ENCODE peak calls at places on chromosome 13, in six cellular contexts. A is sigmoid colon, Q is cardiac muscle cell, P is fibroblast of mammary gland, R is fibroblast of lung, G is ovary. V is an unnamed sample.

GRCh38 chr13:79648191-79648590 is 167.2 kb downstream of the NDFIP2 start:
- DNase-seq in A (no peak), Q (no peak), P (no peak), R (no peak), G (no peak), V (no peak)

GRCh38 chr13:113184568-113185440 is 23.7 kb downstream of the PCID2 start:
- DNase-seq in A (no peak), Q (no peak), P (no peak), R (no peak), G (no peak), V (no peak)

GRCh38 chr13:23871616-23872220 is 17.5 kb downstream of the MIPEP start:
- DNase-seq in A (no peak), Q (peak; percentile 55), P (peak; percentile 61), R (peak; percentile 40), G (no peak), V (peak; percentile 36)

GRCh38 chr13:96080676-96081075 is 9.2 kb upstream of the HS6ST3 start:
- DNase-seq in A (no peak), Q (no peak), P (no peak), R (no peak), G (no peak), V (no peak)

GRCh38 chr13:44373601-44374347 is at the start of gene SERP2:
- DNase-seq in A (peak; percentile 76), Q (peak; percentile 50), P (peak; percentile 32), R (peak; percentile 34), G (peak; percentile 51), V (no peak)

GRCh38 chr13:44373247-44373600 is 400 bp upstream of the SERP2 start:
- DNase-seq in A (no peak), Q (no peak), P (no peak), R (no peak), G (no peak), V (no peak)

GRCh38 chr13:99778500-99778899 is 193.1 kb downstream of the ZIC5 start:
- DNase-seq in A (no peak), Q (no peak), P (no peak), R (no peak), G (no peak), V (no peak)

GRCh38 chr13:50845211-50845610 is 1.7 kb upstream of the DLEU7 start:
- DNase-seq in A (no peak), Q (peak; percentile 20), P (peak; percentile 7), R (peak; percentile 36), G (no peak), V (peak; percentile 3)

GRCh38 chr13:60448907-60449510 is 52.0 kb downstream of the TDRD3 start:
- DNase-seq in A (no peak), Q (peak; percentile 74), P (peak; percentile 72), R (peak; percentile 44), G (no peak), V (peak; percentile 61)

GRCh38 chr13:94617389-94618000 is 15.8 kb downstream of the GPR180 start:
- DNase-seq in A (no peak), Q (peak; percentile 37), P (peak; percentile 34), R (no peak), G (no peak), V (no peak)

GRCh38 chr13:61414686-61415664 is 674 bp downstream of the PCDH20 start:
- DNase-seq in A (peak; percentile 61), Q (peak; percentile 17), P (no peak), R (peak; percentile 56), G (no peak), V (peak; percentile 13)

GRCh38 chr13:101875091-101875490 is 422.6 kb downstream of the ITGBL1 start:
- DNase-seq in A (no peak), Q (no peak), P (no peak), R (no peak), G (no peak), V (no peak)

GRCh38 chr13:44523176-44524017 is 52.7 kb downstream of the TSC22D1 start:
- DNase-seq in A (no peak), Q (peak; percentile 63), P (peak; percentile 52), R (peak; percentile 90), G (no peak), V (peak; percentile 39)

GRCh38 chr13:75650991-75651390 is 14.9 kb downstream of the LMO7 start:
- DNase-seq in A (no peak), Q (no peak), P (no peak), R (peak; percentile 56), G (no peak), V (no peak)

V was measured in astrocyte of the cerebellum.